ENCODE peak calls at places on chromosomes 1 and 21, in nine cellular contexts. N, P, U, I, S, L, A, B and Z are unnamed samples.

GRCh38 chr1:203597386-203598040 is 29.1 kb upstream of the ATP2B4 start:
- DNase-seq in N (no peak), P (no peak), U (no peak), I (no peak), S (no peak), L (no peak), A (no peak), B (no peak), Z (no peak)

GRCh38 chr1:203453016-203453415 is 22.6 kb upstream of the PRELP start:
- DNase-seq in N (no peak), P (no peak), U (no peak), I (no peak), S (no peak), L (peak; percentile 69), A (no peak), B (no peak), Z (no peak)

GRCh38 chr1:227729881-227730629 is 5.0 kb downstream of the JMJD4 start:
- DNase-seq in N (peak; percentile 31), P (peak; percentile 59), U (peak; percentile 69), I (peak; percentile 75), S (peak; percentile 52), L (peak; percentile 64), A (no peak), B (peak; percentile 73), Z (peak; percentile 76)

GRCh38 chr1:200366577-200367253 is 43.1 kb downstream of the ZNF281 start:
- DNase-seq in N (no peak), P (no peak), U (no peak), I (no peak), S (no peak), L (no peak), A (no peak), B (no peak), Z (no peak)

GRCh38 chr1:163320891-163321290 is 863 bp upstream of the NUF2 start:
- DNase-seq in N (no peak), P (no peak), U (no peak), I (no peak), S (no peak), L (no peak), A (no peak), B (no peak), Z (no peak)

GRCh38 chr1:87203890-87204289 is 124.8 kb upstream of the LMO4 start:
- DNase-seq in N (peak; percentile 70), P (no peak), U (no peak), I (no peak), S (peak; percentile 71), L (no peak), A (no peak), B (peak; percentile 71), Z (no peak)

GRCh38 chr1:53303651-53304515 is 24.0 kb downstream of the LRP8 start:
- DNase-seq in N (no peak), P (no peak), U (no peak), I (no peak), S (no peak), L (no peak), A (no peak), B (no peak), Z (no peak)

GRCh38 chr1:221530791-221531190 is 211.1 kb downstream of the DUSP10 start:
- DNase-seq in N (no peak), P (no peak), U (no peak), I (no peak), S (no peak), L (no peak), A (no peak), B (no peak), Z (no peak)

GRCh38 chr1:63073530-63074306 is 248.6 kb upstream of the FOXD3 start:
- DNase-seq in N (no peak), P (no peak), U (no peak), I (no peak), S (no peak), L (peak; percentile 31), A (no peak), B (no peak), Z (peak; percentile 45)

GRCh38 chr1:39195166-39196111 is 9.1 kb upstream of the MACF1 start:
- DNase-seq in N (peak; percentile 82), P (no peak), U (no peak), I (peak; percentile 30), S (no peak), L (no peak), A (no peak), B (peak; percentile 53), Z (no peak)

GRCh38 chr1:44045064-44045463 is 13.8 kb upstream of the SLC6A9 start:
- DNase-seq in N (no peak), P (no peak), U (no peak), I (no peak), S (no peak), L (no peak), A (no peak), B (no peak), Z (no peak)

GRCh38 chr1:170518965-170519364 is 13.0 kb upstream of the GORAB start:
- DNase-seq in N (no peak), P (no peak), U (no peak), I (no peak), S (peak; percentile 14), L (no peak), A (no peak), B (no peak), Z (no peak)

GRCh38 chr21:32189688-32190483 is 89.0 kb downstream of the MIS18A start:
- DNase-seq in N (no peak), P (no peak), U (no peak), I (no peak), S (no peak), L (no peak), A (no peak), B (no peak), Z (no peak)

GRCh38 chr1:239676522-239677273 is 290.3 kb downstream of the CHRM3 start:
- DNase-seq in N (no peak), P (no peak), U (no peak), I (no peak), S (no peak), L (no peak), A (no peak), B (no peak), Z (no peak)

GRCh38 chr1:38648417-38648816 is 211.2 kb downstream of the RRAGC start:
- DNase-seq in N (no peak), P (no peak), U (no peak), I (no peak), S (no peak), L (no peak), A (no peak), B (no peak), Z (no peak)

GRCh38 chr1:177343445-177343844 is 172.7 kb downstream of the BRINP2 start:
- DNase-seq in N (no peak), P (no peak), U (no peak), I (no peak), S (no peak), L (no peak), A (no peak), B (no peak), Z (no peak)

GRCh38 chr21:34074283-34075098 is 1.1 kb downstream of the MRPS6 start:
- DNase-seq in N (no peak), P (no peak), U (peak; percentile 39), I (peak; percentile 17), S (peak; percentile 33), L (no peak), A (peak; percentile 13), B (peak; percentile 40), Z (no peak)

GRCh38 chr1:152495066-152495675 is 15.4 kb upstream of the LCE5A start:
- DNase-seq in N (no peak), P (peak; percentile 74), U (no peak), I (no peak), S (peak; percentile 61), L (peak; percentile 73), A (no peak), B (peak; percentile 34), Z (no peak)

GRCh38 chr1:26998319-26999300 is 5.1 kb downstream of the TRNP1 start:
- DNase-seq in N (no peak), P (no peak), U (no peak), I (peak; percentile 93), S (peak; percentile 86), L (no peak), A (no peak), B (peak; percentile 73), Z (no peak)
- TF ChIP-seq CTCF in N (no peak), P (no peak), U (no peak), I (no peak), S (no peak), L (no peak), A (no peak), B (no peak), Z (no peak)

DNA sequence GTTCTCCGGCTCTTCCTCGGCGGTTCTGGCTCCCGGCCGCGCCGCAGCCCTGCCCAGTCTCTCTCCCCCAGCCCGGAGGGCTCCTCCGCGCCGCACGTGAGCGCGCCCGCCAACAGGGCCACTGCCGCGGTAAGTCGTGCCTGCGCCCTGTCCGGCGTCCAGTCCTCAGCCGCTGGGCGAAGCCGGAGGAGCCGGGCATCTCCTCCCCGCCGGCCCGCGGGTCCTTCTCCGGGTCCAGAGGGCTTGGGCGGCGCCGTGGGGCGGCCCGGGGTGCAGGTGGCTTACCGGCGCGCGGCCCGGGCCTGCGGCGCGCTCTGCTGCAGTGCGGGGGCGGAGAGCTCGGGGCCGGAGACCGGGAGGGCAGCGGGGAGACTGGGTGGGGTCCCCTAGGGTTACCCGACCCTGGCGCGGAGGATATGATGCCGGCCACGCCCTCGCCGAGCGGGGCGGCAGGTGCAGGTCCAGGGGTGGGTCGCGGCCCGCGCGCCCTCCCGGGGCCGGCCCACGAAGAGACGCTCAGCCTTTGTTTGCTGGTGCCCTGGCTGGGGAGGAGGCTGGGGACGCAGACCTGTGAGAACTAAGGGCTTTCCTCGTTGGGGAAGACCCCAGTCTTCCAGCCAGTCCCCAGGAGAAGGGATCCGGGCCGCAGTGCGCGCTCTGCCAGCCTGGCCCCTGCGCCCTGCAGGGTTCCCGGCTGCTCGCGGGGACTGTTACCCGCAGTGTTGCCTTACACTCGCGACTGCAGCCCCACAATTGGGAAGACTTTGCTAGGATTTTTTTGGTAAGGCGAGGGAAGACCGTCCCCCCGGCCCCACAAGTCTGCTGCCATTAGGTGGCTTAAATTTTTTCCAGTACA is at the start of gene DOP1B:
- DNase-seq in N (no peak), P (no peak), U (peak; percentile 43), I (no peak), S (no peak), L (peak; percentile 25), A (peak; percentile 14), B (no peak), Z (peak; percentile 54)
- TF ChIP-seq CTCF in N (no peak), P (no peak), U (no peak), I (no peak), S (no peak), L (no peak), A (no peak), B (no peak), Z (no peak)

DNA sequence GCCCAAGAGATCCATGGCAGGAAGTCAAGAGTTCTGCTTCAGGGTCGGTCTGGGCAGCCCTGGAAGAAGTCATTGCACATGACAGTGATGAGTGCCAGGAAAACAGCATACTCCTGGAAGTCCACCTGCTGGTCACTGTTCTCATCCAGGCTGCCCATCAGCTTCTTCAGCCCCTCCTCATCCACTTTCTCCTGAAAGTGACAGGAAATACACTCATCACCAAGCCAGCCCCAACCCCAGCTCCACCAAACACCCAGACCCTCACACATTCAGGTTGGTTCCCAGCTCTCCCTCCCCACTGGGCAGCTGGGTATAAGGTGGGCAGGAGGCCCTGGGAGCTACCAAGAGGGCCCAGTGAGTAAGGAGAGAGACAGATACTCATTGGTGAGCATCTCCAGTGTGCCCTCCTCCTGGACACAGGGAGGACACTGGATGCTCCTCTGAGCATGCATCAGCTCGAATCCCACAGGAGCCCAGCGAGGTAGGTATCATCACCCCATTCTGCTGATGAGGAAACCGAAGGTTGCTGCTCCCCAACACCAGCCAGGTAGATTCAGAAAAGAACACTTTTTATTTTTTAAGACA is 4.2 kb downstream of the S100A2 start:
- DNase-seq in N (no peak), P (no peak), U (no peak), I (no peak), S (peak; percentile 78), L (no peak), A (no peak), B (no peak), Z (no peak)
- TF ChIP-seq CTCF in N (no peak), P (no peak), U (no peak), I (no peak), S (no peak), L (no peak), A (no peak), B (no peak), Z (no peak)

GRCh38 chr1:19398309-19398760 is 86.2 kb downstream of the SLC66A1 start:
- DNase-seq in N (peak; percentile 100), P (no peak), U (no peak), I (peak; percentile 48), S (peak; percentile 69), L (no peak), A (no peak), B (peak; percentile 96), Z (no peak)
- TF ChIP-seq CTCF in N (peak; percentile 60), P (no peak), U (no peak), I (no peak), S (peak; percentile 30), L (no peak), A (no peak), B (peak; percentile 63), Z (no peak)